ENCODE peak calls at places on chromosomes 11 and 22, in six cellular contexts. W is HCT116; O is suprapubic skin; F is Peyer's patch; B is cardiac muscle cell; C is CD8-positive, alpha-beta T cell. H is an unnamed sample.

GRCh38 chr11:125772834-125773505 is 5.7 kb downstream of the PATE2 start:
- DNase-seq in F (no peak), C (no peak), O (no peak), W (no peak), B (no peak), H (no peak)

GRCh38 chr11:86896486-86896885 is 58.7 kb downstream of the FZD4 start:
- DNase-seq in C (no peak), W (no peak), O (no peak), B (no peak), F (no peak), H (no peak)

GRCh38 chr11:120058931-120059330 is 79.0 kb downstream of the TRIM29 start:
- DNase-seq in O (no peak), C (no peak), W (no peak), B (no peak), F (no peak), H (no peak)

GRCh38 chr11:86954288-86955110 is 696 bp downstream of the FZD4 start:
- DNase-seq in B (peak; percentile 52), F (no peak), C (no peak), O (no peak), W (no peak), H (peak; percentile 7)

GRCh38 chr22:48406161-48406560 is 1421.5 kb downstream of the BRD1 start:
- DNase-seq in B (no peak), F (no peak), C (no peak), O (no peak), W (no peak), H (no peak)

GRCh38 chr11:16799890-16800289 is 61.4 kb downstream of the C11orf58 start:
- DNase-seq in F (no peak), W (no peak), C (no peak), O (no peak), B (no peak), H (no peak)

GRCh38 chr11:103594283-103594682 is 442.2 kb upstream of the DDI1 start:
- DNase-seq in F (no peak), O (no peak), W (no peak), B (no peak), C (no peak), H (no peak)

GRCh38 chr11:119432484-119433368 is 9.8 kb upstream of the THY1 start:
- DNase-seq in O (no peak), C (no peak), B (no peak), F (no peak), W (no peak), H (no peak)

GRCh38 chr22:42180349-42180842 is 49.8 kb upstream of the CYP2D6 start:
- DNase-seq in W (no peak), B (no peak), O (no peak), F (peak; percentile 28), C (peak; percentile 66), H (no peak)

GRCh38 chr11:115066111-115066660 is 387.9 kb downstream of the NXPE2 start:
- DNase-seq in C (no peak), W (no peak), O (no peak), F (no peak), B (no peak), H (no peak)

GRCh38 chr11:23749762-23750430 is 747.0 kb upstream of the LUZP2 start:
- DNase-seq in B (no peak), W (no peak), O (no peak), C (no peak), F (no peak), H (no peak)

GRCh38 chr11:114738954-114739353 is 60.6 kb downstream of the NXPE2 start:
- DNase-seq in O (no peak), C (no peak), B (peak; percentile 59), F (no peak), W (peak; percentile 22), H (peak; percentile 1)

GRCh38 chr22:36423461-36424404 is 36.0 kb upstream of the MYH9 start:
- DNase-seq in C (no peak), O (no peak), F (no peak), W (no peak), B (no peak), H (no peak)

GRCh38 chr11:62559204-62559603 is 12.6 kb upstream of the AHNAK start:
- DNase-seq in C (no peak), W (no peak), F (no peak), O (no peak), B (no peak), H (no peak)

GRCh38 chr11:62556872-62557631 is 10.4 kb upstream of the AHNAK start:
- DNase-seq in C (no peak), O (no peak), W (no peak), B (no peak), F (peak; percentile 56), H (no peak)

GRCh38 chr11:62560566-62561103 is 13.1 kb downstream of the EEF1G start:
- DNase-seq in W (peak; percentile 92), C (peak; percentile 85), B (peak; percentile 95), F (peak; percentile 76), O (peak; percentile 97), H (no peak)

GRCh38 chr11:62556102-62556871 is 9.7 kb upstream of the AHNAK start:
- DNase-seq in C (peak; percentile 93), F (peak; percentile 89), W (peak; percentile 93), O (peak; percentile 97), B (peak; percentile 87), H (peak; percentile 78)

DNA sequence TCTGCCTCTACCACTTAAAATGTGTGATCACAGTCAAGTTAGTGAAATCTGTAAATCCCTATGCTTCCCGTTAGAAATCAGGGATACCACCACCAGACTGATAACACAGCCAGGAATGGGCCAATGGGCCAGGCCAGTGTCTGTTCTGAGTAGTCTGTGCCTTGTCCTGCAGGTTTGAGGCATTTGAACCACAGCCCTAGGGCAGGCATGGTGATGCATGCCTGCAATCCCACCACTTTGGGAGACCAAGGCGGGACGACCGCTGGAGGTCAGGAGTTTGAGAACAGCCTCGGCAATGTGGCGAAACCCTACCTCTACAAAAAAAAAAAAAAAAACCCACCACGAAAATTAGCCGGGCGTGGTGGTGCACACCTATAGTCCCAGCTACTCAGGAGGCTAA is 12.1 kb upstream of the AHNAK start:
- DNase-seq in B (no peak), W (no peak), O (no peak), C (no peak), F (no peak), H (no peak)
- H3K4me3 ChIP-seq in B (no peak overlapping the region), W (no peak overlapping the region), O (no peak overlapping the region), C (no peak overlapping the region), F (no peak overlapping the region), H (no peak overlapping the region)

GRCh38 chr22:46609175-46609690 is 11.0 kb upstream of the GRAMD4 start:
- DNase-seq in C (no peak), W (no peak), F (no peak), B (no peak), O (no peak), H (no peak)
- TF ChIP-seq CTCF in C (no peak), W (no peak), F (no peak), B (no peak), O (no peak), H (no peak)

GRCh38 chr11:62612366-62613274 is at the start of the genes EML3 and ROM1:
- DNase-seq in C (peak; percentile 95), W (no peak), B (peak; percentile 90), F (peak; percentile 93), O (peak; percentile 96), H (peak; percentile 90)

GRCh38 chr11:62615521-62615920 is 2.5 kb downstream of the ROM1 start:
- DNase-seq in O (no peak), W (no peak), C (no peak), B (no peak), F (no peak), H (no peak)

GRCh38 chr11:62613275-62613864 is 313 bp downstream of the ROM1 start:
- DNase-seq in B (no peak), W (no peak), O (peak; percentile 83), C (no peak), F (no peak), H (no peak)

GRCh38 chr11:62611705-62612365 is 740 bp downstream of the EML3 start:
- DNase-seq in F (no peak), B (no peak), C (no peak), O (no peak), W (no peak), H (peak; percentile 75)

DNA sequence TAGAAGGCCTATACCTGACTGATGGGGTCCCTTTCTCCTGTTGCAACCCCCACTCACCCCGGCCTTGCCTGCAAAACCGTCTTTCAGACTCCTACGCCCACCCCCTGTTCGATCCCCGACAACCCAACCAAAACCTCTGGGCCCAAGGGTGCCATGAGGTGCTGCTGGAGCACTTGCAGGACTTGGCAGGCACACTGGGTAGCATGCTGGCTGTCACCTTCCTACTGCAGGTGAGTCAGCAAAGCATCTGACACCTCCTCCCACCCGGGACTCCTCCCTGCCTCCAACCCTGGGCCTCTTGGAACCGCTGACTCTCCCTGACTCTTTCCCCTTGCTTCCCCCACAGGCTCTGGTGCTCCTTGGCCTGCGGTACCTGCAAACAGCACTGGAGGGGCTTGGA is 1.2 kb downstream of the ROM1 start:
- DNase-seq in F (no peak), W (no peak), C (no peak), B (no peak), O (no peak), H (no peak)
- H3K36me3 ChIP-seq in F (no peaks in the 10 kb centered on the region), W (peaks cover 5% of the 10 kb centered on the region), C (peaks cover 12% of the 10 kb centered on the region), B (no peaks in the 10 kb centered on the region), O (peaks cover 36% of the 10 kb centered on the region), H (peaks cover 7% of the 10 kb centered on the region)

GRCh38 chr11:104918113-104918824 is 20.0 kb upstream of the CASP12 start:
- DNase-seq in O (no peak), C (no peak), W (no peak), F (no peak), B (no peak), H (no peak)
- H3K4me3 ChIP-seq in O (peak overlapping the region; percentile 42), C (peak overlapping the region; percentile 53), W (no peak overlapping the region), F (peak overlapping the region; percentile 34), B (no peak overlapping the region), H (peak overlapping the region; percentile 46)

GRCh38 chr11:9386086-9386485 is 1.6 kb downstream of the IPO7 start:
- DNase-seq in C (no peak), O (no peak), F (no peak), W (no peak), B (no peak), H (no peak)
- TF ChIP-seq CTCF in C (no peak), O (no peak), F (no peak), W (no peak), B (no peak), H (no peak)

GRCh38 chr11:72298931-72299330 is 55.0 kb upstream of the PHOX2A start:
- DNase-seq in O (no peak), C (no peak), B (no peak), F (no peak), W (no peak), H (no peak)

GRCh38 chr11:72305077-72305476 is 61.1 kb upstream of the PHOX2A start:
- DNase-seq in B (no peak), W (no peak), O (no peak), C (no peak), F (no peak), H (no peak)

GRCh38 chr11:72300268-72300667 is 56.3 kb upstream of the PHOX2A start:
- DNase-seq in F (no peak), B (no peak), C (no peak), O (no peak), W (no peak), H (no peak)

GRCh38 chr11:72303179-72303578 is 59.2 kb upstream of the PHOX2A start:
- DNase-seq in W (no peak), C (no peak), B (no peak), O (no peak), F (no peak), H (no peak)

GRCh38 chr11:72301486-72301885 is 57.5 kb upstream of the PHOX2A start:
- DNase-seq in B (no peak), W (no peak), F (no peak), O (no peak), C (no peak), H (no peak)
- H3K36me3 ChIP-seq in B (no peaks in the 10 kb centered on the region), W (peaks cover 8% of the 10 kb centered on the region), F (no peaks in the 10 kb centered on the region), O (peaks cover 82% of the 10 kb centered on the region), C (peaks cover 6% of the 10 kb centered on the region), H (peaks cover 13% of the 10 kb centered on the region)